ENCODE peak calls at places on chromosomes 1 and 21, in six cellular contexts. F is GM12878, Y is pancreas, G is mucosa of descending colon, R is HCT116, Z is PC-3. H is an unnamed sample.

GRCh38 chr1:236010443-236010842 is 54.4 kb downstream of the NID1 start:
- ATAC-seq in G (no peak), Z (no peak), R (no peak), Y (no peak), F (no peak), H (peak; percentile 7)

GRCh38 chr1:178024504-178024903 is 54.6 kb upstream of the SEC16B start:
- ATAC-seq in F (no peak), R (no peak), Z (no peak), Y (no peak), G (no peak), H (no peak)

GRCh38 chr1:42765832-42766722 is 751 bp downstream of the P3H1 start:
- ATAC-seq in Y (peak; percentile 40), Z (peak; percentile 34), R (peak; percentile 33), F (peak; percentile 45), G (peak; percentile 16), H (peak; percentile 6)

GRCh38 chr1:68136187-68136586 is 85.8 kb upstream of the DIRAS3 start:
- ATAC-seq in G (no peak), F (no peak), Y (no peak), Z (peak; percentile 91), R (no peak), H (no peak)

GRCh38 chr1:145926706-145927072 is 595 bp downstream of the RBM8A start:
- ATAC-seq in Y (no peak), Z (peak; percentile 7), F (peak; percentile 28), R (peak; percentile 31), G (peak; percentile 5), H (no peak)

GRCh38 chr1:21028520-21029145 is 148.1 kb downstream of the EIF4G3 start:
- ATAC-seq in G (peak; percentile 80), Y (no peak), R (no peak), F (no peak), Z (no peak), H (no peak)

GRCh38 chr21:35850029-35850428 is 210.3 kb downstream of the SETD4 start:
- ATAC-seq in Y (peak; percentile 30), Z (no peak), G (no peak), F (no peak), R (no peak), H (peak; percentile 70)

GRCh38 chr1:39488801-39489566 is 2.5 kb upstream of the BMP8A start:
- ATAC-seq in Y (no peak), G (no peak), R (no peak), F (no peak), Z (no peak), H (no peak)

GRCh38 chr1:227379555-227379892 is 61.2 kb upstream of the CDC42BPA start:
- ATAC-seq in Z (no peak), Y (no peak), G (no peak), R (no peak), F (no peak), H (no peak)

GRCh38 chr1:14970115-14970798 is 183.3 kb upstream of the TMEM51 start:
- ATAC-seq in Z (peak; percentile 50), G (peak; percentile 71), F (no peak), R (peak; percentile 93), Y (peak; percentile 70), H (peak; percentile 39)

GRCh38 chr1:53448241-53448841 is 10.9 kb upstream of the DMRTB1 start:
- ATAC-seq in Y (no peak), R (no peak), F (no peak), G (no peak), Z (no peak), H (no peak)

GRCh38 chr1:75727571-75727970 is 3.1 kb downstream of the ACADM start:
- ATAC-seq in R (no peak), G (no peak), Z (no peak), Y (no peak), F (peak; percentile 31), H (no peak)

GRCh38 chr1:94919241-94920030 is 7.5 kb downstream of the CNN3 start:
- ATAC-seq in Y (peak; percentile 35), Z (no peak), R (no peak), G (peak; percentile 77), F (no peak), H (no peak)

GRCh38 chr1:84780000-84780716 is 89.9 kb upstream of the SSX2IP start:
- ATAC-seq in G (no peak), Z (peak; percentile 65), F (no peak), Y (no peak), R (no peak), H (no peak)

GRCh38 chr1:10578070-10578469 is 103.3 kb downstream of the PEX14 start:
- ATAC-seq in F (no peak), R (no peak), G (no peak), Z (no peak), Y (no peak), H (no peak)

GRCh38 chr1:174841747-174842146 is 158.0 kb upstream of the CACYBP start:
- ATAC-seq in G (no peak), R (no peak), Y (no peak), Z (no peak), F (peak; percentile 44), H (no peak)

GRCh38 chr1:216765346-216766300 is 42.4 kb upstream of the ESRRG start:
- ATAC-seq in G (no peak), F (no peak), R (no peak), Y (no peak), Z (peak; percentile 15), H (peak; percentile 89)

GRCh38 chr1:85199667-85200366 is 999 bp downstream of the SYDE2 start:
- ATAC-seq in Y (peak; percentile 3), F (no peak), G (peak; percentile 1), R (peak; percentile 1), Z (no peak), H (no peak)

GRCh38 chr1:197692965-197693364 is 82.3 kb downstream of the DENND1B start:
- ATAC-seq in Y (peak; percentile 65), R (peak; percentile 50), G (peak; percentile 38), Z (peak; percentile 64), F (peak; percentile 60), H (no peak)

GRCh38 chr1:245304698-245305097 is 149.9 kb downstream of the KIF26B start:
- ATAC-seq in Y (no peak), F (no peak), G (no peak), R (no peak), Z (no peak), H (no peak)

GRCh38 chr1:234708700-234709395 is 98.9 kb upstream of the IRF2BP2 start:
- ATAC-seq in Y (no peak), F (no peak), Z (no peak), R (no peak), G (no peak), H (no peak)

GRCh38 chr21:44804762-44805161 is 3.1 kb upstream of the UBE2G2 start:
- ATAC-seq in F (no peak), Y (no peak), Z (no peak), R (no peak), G (no peak), H (no peak)

GRCh38 chr1:42660907-42661500 is 2.8 kb downstream of the PPIH start:
- ATAC-seq in G (no peak), Z (no peak), Y (no peak), R (no peak), F (peak; percentile 23), H (no peak)

GRCh38 chr1:156498447-156499193 is 2.0 kb downstream of the MEF2D start:
- ATAC-seq in R (no peak), F (no peak), Z (no peak), G (no peak), Y (peak; percentile 17), H (no peak)

GRCh38 chr21:41956926-41957729 is 3.3 kb upstream of the C2CD2 start:
- ATAC-seq in F (no peak), Z (peak; percentile 20), G (no peak), Y (no peak), R (peak; percentile 25), H (no peak)

GRCh38 chr1:160432371-160432786 is 32.0 kb downstream of the VANGL2 start:
- ATAC-seq in Z (no peak), Y (no peak), R (no peak), G (peak; percentile 38), F (peak; percentile 71), H (no peak)

GRCh38 chr1:93015590-93015989 is 54.3 kb upstream of the DIPK1A start:
- ATAC-seq in F (no peak), Y (no peak), G (no peak), Z (peak; percentile 91), R (peak; percentile 69), H (no peak)

GRCh38 chr21:41497836-41498235 is 10.1 kb downstream of the TMPRSS2 start:
- ATAC-seq in Y (no peak), Z (no peak), F (no peak), G (no peak), R (no peak), H (no peak)

GRCh38 chr1:180521474-180522203 is 19.3 kb upstream of the ACBD6 start:
- ATAC-seq in Z (no peak), R (peak; percentile 66), F (no peak), Y (peak; percentile 75), G (no peak), H (no peak)

GRCh38 chr1:55611123-55611522 is 396.0 kb upstream of the USP24 start:
- ATAC-seq in F (no peak), R (no peak), G (peak; percentile 15), Y (no peak), Z (no peak), H (peak; percentile 25)
- TF ChIP-seq CTCF in F (no peak), R (no peak), G (no peak), Y (no peak), Z (no peak), H (no peak)

GRCh38 chr1:70146488-70146887 is 58.9 kb downstream of the LRRC40 start:
- ATAC-seq in Z (peak; percentile 88), R (no peak), F (no peak), G (no peak), Y (no peak), H (no peak)

GRCh38 chr1:70142120-70142519 is 63.3 kb downstream of the LRRC40 start:
- ATAC-seq in R (no peak), Y (no peak), F (no peak), G (no peak), Z (peak; percentile 59), H (no peak)

GRCh38 chr1:70140343-70140742 is 65.0 kb downstream of the LRRC40 start:
- ATAC-seq in G (no peak), Y (no peak), F (no peak), R (no peak), Z (no peak), H (peak; percentile 51)

GRCh38 chr1:70143052-70143659 is 62.2 kb downstream of the LRRC40 start:
- ATAC-seq in G (no peak), F (no peak), Z (peak; percentile 62), R (no peak), Y (no peak), H (no peak)

GRCh38 chr1:70140894-70141293 is 64.5 kb downstream of the LRRC40 start:
- ATAC-seq in R (no peak), Y (no peak), F (no peak), G (no peak), Z (no peak), H (no peak)
- TF ChIP-seq CTCF in R (no peak), Y (no peak), F (no peak), G (no peak), Z (no peak), H (no peak)

GRCh38 chr1:50852889-50853288 is 107.2 kb downstream of the FAF1 start:
- ATAC-seq in Z (no peak), R (no peak), G (peak; percentile 22), F (no peak), Y (no peak), H (no peak)
- TF ChIP-seq CTCF in Z (no peak), R (no peak), G (no peak), F (no peak), Y (no peak), H (no peak)

DNA sequence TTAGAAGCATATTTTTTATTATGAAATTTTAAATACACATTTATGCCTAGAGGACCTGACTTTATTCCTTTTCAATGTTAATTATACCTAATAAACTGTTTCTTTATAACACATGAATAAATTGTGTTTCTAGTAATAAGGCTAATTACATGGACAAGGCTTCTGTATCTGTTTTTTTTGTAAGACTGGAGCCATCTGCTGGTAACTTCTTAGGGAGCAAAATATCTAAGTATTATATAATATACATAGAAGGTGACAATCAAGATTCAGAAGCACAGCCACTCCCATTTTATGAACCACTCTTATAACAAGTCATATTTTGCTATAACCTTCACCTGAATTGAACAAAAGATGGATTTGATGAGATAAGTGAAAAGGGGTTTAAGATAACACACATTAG is 84.2 kb downstream of the LBR start:
- ATAC-seq in Z (peak; percentile 54), R (peak; percentile 53), Y (no peak), G (no peak), F (peak; percentile 62), H (no peak)
- TF ChIP-seq CTCF in Z (peak; percentile 76), R (peak; percentile 54), Y (no peak), G (no peak), F (peak; percentile 14), H (no peak)

H was measured in gastroesophageal sphincter.